ENCODE peak calls at places on chromosomes 4 and X, in seven cellular contexts. B is endothelial cell, K is WTC11, J is fibroblast of villous mesenchyme, M is tibial nerve, Z is sigmoid colon, G is AG09309. E is an unnamed sample.

GRCh38 chr4:134935320-134935719 is 733.7 kb upstream of the PABPC4L start:
- DNase-seq in B (peak; percentile 58), K (peak; percentile 51), J (peak; percentile 1), M (no peak), Z (no peak), G (no peak), E (peak; percentile 42)

GRCh38 chrX:153778151-153778551 is 2.7 kb upstream of the SRPK3 start:
- DNase-seq in B (no peak), K (no peak), J (no peak), M (no peak), Z (no peak), G (no peak), E (no peak)

GRCh38 chr4:96606451-96606850 is 766.6 kb downstream of the PDHA2 start:
- DNase-seq in B (no peak), K (no peak), J (no peak), M (no peak), Z (no peak), G (no peak), E (no peak)

GRCh38 chr4:73631565-73632226 is 11.5 kb upstream of the RASSF6 start:
- DNase-seq in B (no peak), K (no peak), J (no peak), M (no peak), Z (no peak), G (no peak), E (no peak)

GRCh38 chr4:93384897-93385296 is 443.7 kb upstream of the ATOH1 start:
- DNase-seq in B (no peak), K (no peak), J (peak; percentile 10), M (no peak), Z (no peak), G (no peak), E (no peak)

GRCh38 chrX:150150081-150150779 is 211.9 kb upstream of the EOLA2 start:
- DNase-seq in B (no peak), K (no peak), J (no peak), M (no peak), Z (no peak), G (no peak), E (no peak)

GRCh38 chr4:174490356-174490969 is 31.8 kb downstream of the HPGD start:
- DNase-seq in B (no peak), K (no peak), J (peak; percentile 85), M (no peak), Z (no peak), G (no peak), E (no peak)

GRCh38 chr4:168335621-168336020 is 17.1 kb upstream of the DDX60 start:
- DNase-seq in B (no peak), K (no peak), J (no peak), M (no peak), Z (no peak), G (no peak), E (no peak)

GRCh38 chr4:150852237-150852636 is 162.8 kb downstream of the LRBA start:
- DNase-seq in B (no peak), K (no peak), J (no peak), M (no peak), Z (no peak), G (no peak), E (no peak)

GRCh38 chr4:71680706-71681105 is 103.2 kb downstream of the GC start:
- DNase-seq in B (no peak), K (no peak), J (no peak), M (no peak), Z (no peak), G (no peak), E (no peak)

GRCh38 chrX:132119821-132120220 is 8.0 kb downstream of the FRMD7 start:
- DNase-seq in B (no peak), K (no peak), J (no peak), M (no peak), Z (no peak), G (no peak), E (peak; percentile 9)

GRCh38 chr4:128649161-128649560 is 160.3 kb upstream of the JADE1 start:
- DNase-seq in B (no peak), K (no peak), J (no peak), M (no peak), Z (no peak), G (no peak), E (no peak)

GRCh38 chrX:133294126-133294525 is 76.0 kb upstream of the TFDP3 start:
- DNase-seq in B (no peak), K (no peak), J (no peak), M (no peak), Z (no peak), G (no peak), E (no peak)

GRCh38 chrX:150704030-150704613 is 10.9 kb downstream of the MTMR1 start:
- DNase-seq in B (no peak), K (no peak), J (peak; percentile 22), M (no peak), Z (no peak), G (peak; percentile 46), E (peak; percentile 45)

GRCh38 chr4:11271263-11271662 is 157.4 kb downstream of the HS3ST1 start:
- DNase-seq in B (no peak), K (no peak), J (no peak), M (no peak), Z (no peak), G (no peak), E (no peak)

GRCh38 chr4:94339779-94340178 is 2.9 kb downstream of the HPGDS start:
- DNase-seq in B (no peak), K (no peak), J (no peak), M (no peak), Z (no peak), G (no peak), E (no peak)

GRCh38 chr4:63233679-63234078 is 1175.6 kb downstream of the TECRL start:
- DNase-seq in B (no peak), K (no peak), J (no peak), M (no peak), Z (no peak), G (no peak), E (no peak)

GRCh38 chr4:101782546-101782945 is 8.0 kb upstream of the BANK1 start:
- DNase-seq in B (no peak), K (no peak), J (no peak), M (no peak), Z (no peak), G (no peak), E (no peak)

GRCh38 chrX:2691543-2692220 is 587 bp downstream of the CD99 start:
- DNase-seq in B (peak; percentile 21), K (no peak), J (peak; percentile 58), M (peak; percentile 41), Z (peak; percentile 76), G (no peak), E (peak; percentile 30)

GRCh38 chr4:164467493-164467892 is 286.4 kb upstream of the SMIM31 start:
- DNase-seq in B (no peak), K (no peak), J (no peak), M (no peak), Z (no peak), G (no peak), E (no peak)

GRCh38 chrX:56995271-56995994 is at the start of gene SPIN3:
- DNase-seq in B (peak; percentile 78), K (peak; percentile 82), J (peak; percentile 66), M (peak; percentile 66), Z (peak; percentile 89), G (no peak), E (peak; percentile 94)

GRCh38 chrX:129976441-129976840 is 6.0 kb upstream of the BCORL1 start:
- DNase-seq in B (no peak), K (no peak), J (no peak), M (no peak), Z (no peak), G (no peak), E (no peak)

GRCh38 chr4:68404153-68404552 is 43.1 kb upstream of the TMPRSS11E start:
- DNase-seq in B (no peak), K (no peak), J (no peak), M (no peak), Z (no peak), G (no peak), E (no peak)

GRCh38 chr4:153467154-153467896 is 1.2 kb downstream of the TMEM131L start:
- DNase-seq in B (peak; percentile 30), K (peak; percentile 71), J (no peak), M (no peak), Z (peak; percentile 73), G (no peak), E (peak; percentile 68)

GRCh38 chr4:158172558-158173258 is at the start of gene GASK1B:
- DNase-seq in B (peak; percentile 33), K (peak; percentile 20), J (peak; percentile 88), M (peak; percentile 23), Z (no peak), G (no peak), E (peak; percentile 28)

GRCh38 chrX:110120025-110120424 is 117.1 kb downstream of the TMEM164 start:
- DNase-seq in B (no peak), K (no peak), J (no peak), M (no peak), Z (no peak), G (no peak), E (no peak)
- TF ChIP-seq CTCF in B (no peak), K (no peak), J (no peak), M (no peak), Z (no peak), G (no peak), E (no peak)

DNA sequence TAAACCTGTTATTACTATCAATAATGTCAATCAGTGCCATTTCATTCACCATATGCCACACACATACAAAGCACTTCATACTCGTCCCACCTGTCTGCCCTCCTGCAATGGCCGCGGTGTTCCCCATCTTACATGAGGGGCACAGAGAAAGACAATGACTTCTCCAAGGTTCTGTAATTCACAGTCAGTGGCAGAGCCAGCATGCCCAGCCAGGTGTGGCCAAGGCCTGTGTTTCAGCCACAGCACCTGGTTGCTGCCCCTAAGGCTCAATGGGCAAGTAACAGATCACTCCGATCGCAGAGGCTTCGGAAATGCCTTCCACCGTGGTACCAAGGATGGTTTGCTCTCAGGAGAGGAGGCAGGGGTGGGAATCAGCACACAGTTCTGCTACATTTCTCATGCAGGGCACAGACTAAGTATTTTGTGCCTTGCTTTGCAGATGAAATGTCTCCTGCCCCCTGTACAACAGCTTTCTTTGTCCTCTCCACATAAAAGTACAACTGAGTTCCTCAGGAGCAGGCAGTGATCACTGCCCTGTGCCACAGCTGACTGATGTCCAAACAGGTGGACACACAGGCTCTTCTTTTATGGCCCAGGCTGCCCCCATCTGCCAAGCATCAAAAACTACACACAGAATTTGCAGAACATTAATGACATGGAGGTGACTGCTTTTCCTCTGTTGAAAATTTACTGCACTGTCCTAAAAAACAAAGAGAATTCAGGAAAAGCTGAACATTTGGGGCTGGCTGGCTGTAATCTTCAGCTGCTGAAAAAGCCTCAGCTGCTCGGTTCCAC is 10.8 kb downstream of the AFAP1 start:
- DNase-seq in B (no peak), K (no peak), J (peak; percentile 64), M (no peak), Z (peak; percentile 69), G (no peak), E (no peak)
- TF ChIP-seq CTCF in B (no peak), K (no peak), J (peak; percentile 44), M (no peak), Z (no peak), G (peak; percentile 46), E (no peak)

GRCh38 chrX:110713666-110714065 is 82.0 kb downstream of the CHRDL1 start:
- DNase-seq in B (no peak), K (no peak), J (no peak), M (no peak), Z (no peak), G (no peak), E (no peak)
- TF ChIP-seq CTCF in B (no peak), K (no peak), J (no peak), M (no peak), Z (no peak), G (no peak), E (no peak)

DNA sequence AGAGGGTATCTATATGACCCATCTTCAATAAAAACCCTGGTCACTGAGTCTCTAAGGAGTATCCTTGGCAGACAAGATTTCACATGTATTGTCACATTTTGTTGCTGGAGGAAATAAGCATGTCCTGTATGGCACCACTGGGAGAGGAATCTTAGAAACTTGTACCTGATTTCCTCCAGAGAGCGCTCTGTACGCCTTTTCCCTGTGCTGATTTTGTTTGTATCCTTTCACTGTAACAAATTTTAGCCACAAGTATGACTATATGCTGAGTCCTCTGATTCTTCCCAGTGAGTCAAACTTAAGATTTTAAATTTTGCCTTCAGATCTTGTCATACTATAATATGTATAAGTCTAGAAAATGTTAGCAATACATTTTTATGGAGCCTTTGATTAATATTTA is 102.8 kb downstream of the ITIH6 start:
- DNase-seq in B (no peak), K (no peak), J (peak; percentile 12), M (no peak), Z (no peak), G (no peak), E (no peak)
- TF ChIP-seq CTCF in B (no peak), K (no peak), J (no peak), M (no peak), Z (no peak), G (peak; percentile 3), E (no peak)

E was measured in Calu3.